ENCODE peak calls at places on chromosomes 11 and 22, in five cellular contexts. I, S, Y, A and L are unnamed samples.

GRCh38 chr11:69498614-69499175 is 17.2 kb downstream of the LINC01488 start:
- DNase-seq in S (no peak), I (no peak), A (no peak), Y (no peak), L (no peak)

GRCh38 chr11:110162216-110162615 is 69.0 kb downstream of the ZC3H12C start:
- DNase-seq in S (no peak), A (no peak), I (no peak), Y (no peak), L (no peak)

GRCh38 chr11:97345031-97345430 is 955.2 kb downstream of the JRKL start:
- DNase-seq in A (no peak), I (no peak), S (no peak), Y (no peak), L (no peak)

GRCh38 chr11:8234425-8234821 is 29.3 kb downstream of the LMO1 start:
- DNase-seq in Y (no peak), S (no peak), I (no peak), A (no peak), L (no peak)

GRCh38 chr11:34866375-34866774 is 49.8 kb downstream of the APIP start:
- DNase-seq in A (no peak), I (no peak), Y (no peak), S (no peak), L (no peak)

GRCh38 chr11:26285593-26285992 is 46.3 kb upstream of the ANO3 start:
- DNase-seq in A (no peak), S (no peak), I (no peak), Y (no peak), L (no peak)

GRCh38 chr22:46748948-46749681 is 11.1 kb upstream of the CERK start:
- DNase-seq in S (peak), I (no peak), Y (peak), A (no peak), L (no peak)

GRCh38 chr11:727859-728748 is 19.2 kb upstream of the TALDO1 start:
- DNase-seq in Y (peak), I (peak), A (peak), S (peak), L (peak)

GRCh38 chr11:71931245-71931602 is 2.4 kb downstream of the RNF121 start:
- DNase-seq in A (no peak), I (no peak), Y (no peak), S (no peak), L (no peak)

GRCh38 chr11:27358306-27358705 is 4.7 kb downstream of the CCDC34 start:
- DNase-seq in I (no peak), S (no peak), A (no peak), Y (no peak), L (no peak)

GRCh38 chr11:9570313-9570712 is 3.2 kb upstream of the WEE1 start:
- DNase-seq in Y (no peak), I (no peak), A (no peak), S (no peak), L (no peak)

GRCh38 chr11:5038336-5038735 is 8.0 kb upstream of the OR52J3 start:
- DNase-seq in A (no peak), Y (no peak), S (no peak), I (no peak), L (no peak)

GRCh38 chr11:34049058-34049457 is 2.5 kb upstream of the CAPRIN1 start:
- DNase-seq in A (no peak), I (no peak), Y (no peak), S (no peak), L (no peak)

GRCh38 chr11:838441-839279 is 3.7 kb downstream of the POLR2L start:
- DNase-seq in I (no peak), Y (no peak), S (no peak), A (no peak), L (no peak)

GRCh38 chr11:12266943-12267342 is 110.4 kb upstream of the PARVA start:
- DNase-seq in S (no peak), Y (no peak), A (no peak), I (no peak), L (no peak)

GRCh38 chr11:38766796-38767195 is 2168.8 kb upstream of the RAG2 start:
- DNase-seq in A (no peak), I (no peak), S (no peak), Y (no peak), L (no peak)

GRCh38 chr11:113248702-113249490 is 65.5 kb upstream of the TTC12 start:
- DNase-seq in I (no peak), S (no peak), Y (no peak), A (no peak), L (no peak)

GRCh38 chr11:35337136-35337918 is 82.0 kb downstream of the SLC1A2 start:
- DNase-seq in A (no peak), S (no peak), Y (no peak), I (no peak), L (no peak)

GRCh38 chr11:9082575-9082974 is 8.8 kb downstream of the SCUBE2 start:
- DNase-seq in S (no peak), A (no peak), I (no peak), Y (no peak), L (no peak)

GRCh38 chr22:38700271-38700788 is 413 bp downstream of the JOSD1 start:
- DNase-seq in A (no peak), I (no peak), S (no peak), Y (no peak), L (no peak)

GRCh38 chr22:37551981-37552380 is 8.3 kb upstream of the CDC42EP1 start:
- DNase-seq in S (no peak), I (no peak), A (no peak), Y (no peak), L (no peak)

GRCh38 chr11:2266586-2267305 is 3.6 kb downstream of the ASCL2 start:
- DNase-seq in I (no peak), S (no peak), A (no peak), Y (no peak), L (no peak)

GRCh38 chr22:36456459-36456835 is 25.0 kb downstream of the TXN2 start:
- DNase-seq in A (no peak), Y (no peak), I (no peak), S (no peak), L (no peak)

GRCh38 chr11:43576834-43577521 is 103.6 kb upstream of the HSD17B12 start:
- DNase-seq in S (no peak), I (no peak), A (no peak), Y (peak), L (no peak)

GRCh38 chr22:25232301-25232700 is 12.9 kb downstream of the CRYBB2 start:
- DNase-seq in A (no peak), S (no peak), I (no peak), Y (no peak), L (no peak)

GRCh38 chr11:19829109-19829790 is 116.6 kb downstream of the NAV2 start:
- DNase-seq in S (no peak), A (no peak), I (no peak), Y (no peak), L (no peak)

GRCh38 chr22:47279337-47279736 is 516.9 kb downstream of the TBC1D22A start:
- DNase-seq in Y (no peak), I (no peak), S (no peak), A (no peak), L (no peak)

GRCh38 chr11:5364214-5364613 is 12.9 kb downstream of the OR51B6 start:
- DNase-seq in Y (no peak), A (no peak), S (no peak), I (no peak), L (no peak)

GRCh38 chr11:35035894-35036408 is 103.0 kb upstream of the CD44 start:
- DNase-seq in Y (no peak), A (no peak), S (no peak), I (no peak), L (no peak)

GRCh38 chr11:121059605-121060004 is 35.7 kb downstream of the TBCEL start:
- DNase-seq in A (no peak), Y (no peak), S (no peak), I (no peak), L (no peak)

GRCh38 chr11:20261526-20261925 is 101.3 kb upstream of the DBX1 start:
- DNase-seq in S (no peak), Y (no peak), I (no peak), A (no peak), L (no peak)

GRCh38 chr11:65213322-65214211 is 31.8 kb downstream of the CAPN1 start:
- DNase-seq in Y (no peak), S (no peak), I (no peak), A (no peak), L (no peak)